ENCODE peak calls at places on chromosomes 12 and 14, in six cellular contexts. One of them, this sample, is unnamed.

GRCh38 chr14:61574514-61574807 is 120.9 kb upstream of the HIF1A start:
- DNase-seq in colonic mucosa: no peak
- DNase-seq in amygdala: no peak
- DNase-seq in RKO: no peak
- DNase-seq in DMS153: no peak
- DNase-seq in epithelial cell of esophagus: peak; percentile 80
- DNase-seq in this sample: peak; percentile 82

GRCh38 chr12:94678396-94678795 is 28.0 kb upstream of the TMCC3 start:
- DNase-seq in DMS153: no peak
- DNase-seq in colonic mucosa: no peak
- DNase-seq in RKO: no peak
- DNase-seq in amygdala: no peak
- DNase-seq in epithelial cell of esophagus: no peak
- DNase-seq in this sample: no peak

GRCh38 chr12:91171475-91171874 is 11.1 kb downstream of the DCN start:
- DNase-seq in epithelial cell of esophagus: no peak
- DNase-seq in colonic mucosa: no peak
- DNase-seq in DMS153: no peak
- DNase-seq in amygdala: no peak
- DNase-seq in RKO: no peak
- DNase-seq in this sample: no peak

GRCh38 chr14:36513012-36513420 is 7.0 kb downstream of the NKX2-1 start:
- DNase-seq in epithelial cell of esophagus: no peak
- DNase-seq in DMS153: no peak
- DNase-seq in colonic mucosa: no peak
- DNase-seq in RKO: no peak
- DNase-seq in amygdala: no peak
- DNase-seq in this sample: no peak

GRCh38 chr12:114668151-114668891 is 15.7 kb downstream of the TBX3 start:
- DNase-seq in RKO: peak; percentile 88
- DNase-seq in DMS153: peak; percentile 63
- DNase-seq in colonic mucosa: peak; percentile 89
- DNase-seq in epithelial cell of esophagus: peak; percentile 86
- DNase-seq in amygdala: peak; percentile 19
- DNase-seq in this sample: peak; percentile 83

GRCh38 chr12:18141583-18141982 is 51.6 kb upstream of the RERGL start:
- DNase-seq in DMS153: no peak
- DNase-seq in amygdala: no peak
- DNase-seq in RKO: peak; percentile 23
- DNase-seq in epithelial cell of esophagus: peak; percentile 90
- DNase-seq in colonic mucosa: no peak
- DNase-seq in this sample: peak; percentile 76

GRCh38 chr12:124565071-124565491 is 2.3 kb downstream of the NCOR2 start:
- DNase-seq in RKO: no peak
- DNase-seq in epithelial cell of esophagus: peak; percentile 36
- DNase-seq in amygdala: peak; percentile 41
- DNase-seq in DMS153: no peak
- DNase-seq in colonic mucosa: no peak
- DNase-seq in this sample: no peak

GRCh38 chr12:92485356-92486348 is 217.1 kb upstream of the PLEKHG7 start:
- DNase-seq in epithelial cell of esophagus: peak; percentile 24
- DNase-seq in DMS153: no peak
- DNase-seq in colonic mucosa: no peak
- DNase-seq in amygdala: no peak
- DNase-seq in RKO: no peak
- DNase-seq in this sample: peak; percentile 39

GRCh38 chr14:64683264-64683663 is 21.0 kb upstream of the PLEKHG3 start:
- DNase-seq in colonic mucosa: no peak
- DNase-seq in DMS153: no peak
- DNase-seq in epithelial cell of esophagus: no peak
- DNase-seq in amygdala: peak; percentile 83
- DNase-seq in RKO: no peak
- DNase-seq in this sample: no peak

GRCh38 chr14:94388027-94388895 is at the start of gene SERPINA1:
- DNase-seq in RKO: peak; percentile 10
- DNase-seq in amygdala: no peak
- DNase-seq in DMS153: no peak
- DNase-seq in epithelial cell of esophagus: peak; percentile 89
- DNase-seq in colonic mucosa: no peak
- DNase-seq in this sample: peak; percentile 45

GRCh38 chr14:95980402-95980801 is 58.8 kb upstream of the C14orf132 start:
- DNase-seq in RKO: no peak
- DNase-seq in amygdala: no peak
- DNase-seq in DMS153: no peak
- DNase-seq in epithelial cell of esophagus: no peak
- DNase-seq in colonic mucosa: no peak
- DNase-seq in this sample: no peak

GRCh38 chr12:88574278-88574677 is 6.0 kb downstream of the KITLG start:
- DNase-seq in amygdala: no peak
- DNase-seq in DMS153: no peak
- DNase-seq in colonic mucosa: no peak
- DNase-seq in epithelial cell of esophagus: no peak
- DNase-seq in RKO: no peak
- DNase-seq in this sample: no peak

GRCh38 chr12:13288937-13289643 is 92.6 kb downstream of the EMP1 start:
- DNase-seq in DMS153: peak; percentile 9
- DNase-seq in amygdala: no peak
- DNase-seq in RKO: no peak
- DNase-seq in colonic mucosa: no peak
- DNase-seq in epithelial cell of esophagus: no peak
- DNase-seq in this sample: peak; percentile 11

GRCh38 chr12:61107118-61107517 is 1153.1 kb upstream of the USP15 start:
- DNase-seq in RKO: no peak
- DNase-seq in colonic mucosa: no peak
- DNase-seq in amygdala: no peak
- DNase-seq in DMS153: no peak
- DNase-seq in epithelial cell of esophagus: no peak
- DNase-seq in this sample: no peak

GRCh38 chr12:130576286-130576933 is 139.7 kb downstream of the RIMBP2 start:
- DNase-seq in colonic mucosa: no peak
- DNase-seq in RKO: no peak
- DNase-seq in DMS153: peak; percentile 25
- DNase-seq in epithelial cell of esophagus: no peak
- DNase-seq in amygdala: no peak
- DNase-seq in this sample: no peak

GRCh38 chr12:63302269-63302940 is 151.4 kb upstream of the AVPR1A start:
- DNase-seq in DMS153: no peak
- DNase-seq in amygdala: no peak
- DNase-seq in colonic mucosa: no peak
- DNase-seq in epithelial cell of esophagus: peak; percentile 11
- DNase-seq in RKO: no peak
- DNase-seq in this sample: peak; percentile 36

GRCh38 chr12:76460807-76461206 is 98.8 kb downstream of the OSBPL8 start:
- DNase-seq in epithelial cell of esophagus: no peak
- DNase-seq in colonic mucosa: no peak
- DNase-seq in RKO: no peak
- DNase-seq in amygdala: no peak
- DNase-seq in DMS153: no peak
- DNase-seq in this sample: no peak

GRCh38 chr14:99871771-99872170 is 78.6 kb downstream of the EML1 start:
- DNase-seq in epithelial cell of esophagus: no peak
- DNase-seq in colonic mucosa: no peak
- DNase-seq in DMS153: no peak
- DNase-seq in amygdala: no peak
- DNase-seq in RKO: no peak
- DNase-seq in this sample: no peak

GRCh38 chr12:6367969-6368892 is 7.1 kb downstream of the SCNN1A start:
- DNase-seq in RKO: no peak
- DNase-seq in amygdala: no peak
- DNase-seq in colonic mucosa: peak; percentile 29
- DNase-seq in epithelial cell of esophagus: no peak
- DNase-seq in DMS153: no peak
- DNase-seq in this sample: no peak

GRCh38 chr14:86462193-86462592 is 932.2 kb downstream of the FLRT2 start:
- DNase-seq in amygdala: no peak
- DNase-seq in colonic mucosa: peak; percentile 17
- DNase-seq in epithelial cell of esophagus: peak; percentile 40
- DNase-seq in DMS153: no peak
- DNase-seq in RKO: peak; percentile 14
- DNase-seq in this sample: no peak

GRCh38 chr14:90487031-90487430 is 90.2 kb downstream of the CALM1 start:
- DNase-seq in epithelial cell of esophagus: no peak
- DNase-seq in RKO: no peak
- DNase-seq in DMS153: peak; percentile 81
- DNase-seq in amygdala: peak; percentile 28
- DNase-seq in colonic mucosa: no peak
- DNase-seq in this sample: no peak

GRCh38 chr12:78157199-78157598 is 326.5 kb downstream of the NAV3 start:
- DNase-seq in RKO: no peak
- DNase-seq in amygdala: no peak
- DNase-seq in epithelial cell of esophagus: peak; percentile 35
- DNase-seq in colonic mucosa: no peak
- DNase-seq in DMS153: no peak
- DNase-seq in this sample: peak; percentile 30

GRCh38 chr14:68283378-68284123 is 464.0 kb downstream of the RAD51B start:
- DNase-seq in amygdala: no peak
- DNase-seq in epithelial cell of esophagus: no peak
- DNase-seq in colonic mucosa: no peak
- DNase-seq in RKO: no peak
- DNase-seq in DMS153: no peak
- DNase-seq in this sample: no peak

GRCh38 chr12:107027304-107028053 is 40.5 kb upstream of the MTERF2 start:
- DNase-seq in RKO: peak; percentile 94
- DNase-seq in DMS153: peak; percentile 80
- DNase-seq in amygdala: no peak
- DNase-seq in epithelial cell of esophagus: peak; percentile 94
- DNase-seq in colonic mucosa: no peak
- DNase-seq in this sample: peak; percentile 89

GRCh38 chr14:55889124-55889523 is 229.1 kb upstream of the PELI2 start:
- DNase-seq in amygdala: no peak
- DNase-seq in RKO: no peak
- DNase-seq in DMS153: peak; percentile 93
- DNase-seq in colonic mucosa: no peak
- DNase-seq in epithelial cell of esophagus: peak; percentile 93
- DNase-seq in this sample: peak; percentile 50

GRCh38 chr12:97276198-97276580 is 186.4 kb upstream of the RMST start:
- DNase-seq in DMS153: no peak
- DNase-seq in epithelial cell of esophagus: no peak
- DNase-seq in colonic mucosa: no peak
- DNase-seq in RKO: no peak
- DNase-seq in amygdala: peak; percentile 46
- DNase-seq in this sample: no peak

GRCh38 chr14:67127174-67127573 is 62.1 kb upstream of the GARIN2 start:
- DNase-seq in amygdala: no peak
- DNase-seq in colonic mucosa: no peak
- DNase-seq in RKO: no peak
- DNase-seq in epithelial cell of esophagus: no peak
- DNase-seq in DMS153: no peak
- DNase-seq in this sample: no peak

GRCh38 chr12:54140958-54141388 is 47.8 kb downstream of the SMUG1 start:
- DNase-seq in amygdala: no peak
- DNase-seq in epithelial cell of esophagus: no peak
- DNase-seq in colonic mucosa: no peak
- DNase-seq in RKO: no peak
- DNase-seq in DMS153: no peak
- DNase-seq in this sample: no peak

GRCh38 chr14:79576434-79576833 is 634.9 kb downstream of the DIO2 start:
- DNase-seq in DMS153: no peak
- DNase-seq in colonic mucosa: no peak
- DNase-seq in epithelial cell of esophagus: no peak
- DNase-seq in RKO: no peak
- DNase-seq in amygdala: no peak
- DNase-seq in this sample: no peak